ENCODE peak calls at places on chromosome 3, in ten cellular contexts. Q, Z, J, C, D, G, R, W, A and T are unnamed samples.

GRCh38 chr3:72093270-72093669 is 308.3 kb upstream of the PROK2 start:
- DNase-seq in Q (no peak), Z (no peak), J (no peak), C (no peak), D (no peak), G (no peak), R (no peak), W (no peak), A (no peak), T (no peak)

GRCh38 chr3:126156468-126156867 is 23.9 kb downstream of the ALDH1L1 start:
- DNase-seq in Q (no peak), Z (no peak), J (no peak), C (no peak), D (peak), G (peak), R (no peak), W (no peak), A (no peak), T (peak)

GRCh38 chr3:129687586-129688125 is 81.2 kb upstream of the PLXND1 start:
- DNase-seq in Q (no peak), Z (no peak), J (no peak), C (no peak), D (no peak), G (no peak), R (no peak), W (no peak), A (no peak), T (no peak)

GRCh38 chr3:156840826-156841689 is 14.9 kb downstream of the LEKR1 start:
- DNase-seq in Q (no peak), Z (no peak), J (no peak), C (no peak), D (no peak), G (no peak), R (no peak), W (no peak), A (no peak), T (no peak)

GRCh38 chr3:184250167-184250828 is 826 bp downstream of the EEF1AKMT4 start:
- DNase-seq in Q (peak), Z (no peak), J (peak), C (peak), D (peak), G (peak), R (peak), W (peak), A (peak), T (peak)

GRCh38 chr3:17820704-17821103 is 78.3 kb upstream of the TBC1D5 start:
- DNase-seq in Q (no peak), Z (no peak), J (peak), C (no peak), D (no peak), G (no peak), R (no peak), W (no peak), A (no peak), T (no peak)

GRCh38 chr3:186922224-186922623 is 8.1 kb upstream of the ST6GAL1 start:
- DNase-seq in Q (no peak), Z (no peak), J (no peak), C (no peak), D (no peak), G (no peak), R (no peak), W (no peak), A (no peak), T (no peak)

GRCh38 chr3:16243706-16244490 is 20.8 kb downstream of the DPH3 start:
- DNase-seq in Q (no peak), Z (no peak), J (peak), C (peak), D (peak), G (no peak), R (no peak), W (no peak), A (no peak), T (no peak)

GRCh38 chr3:127304121-127304744 is 16.4 kb upstream of the PRR20G start:
- DNase-seq in Q (no peak), Z (no peak), J (no peak), C (no peak), D (peak), G (peak), R (peak), W (no peak), A (no peak), T (peak)